ENCODE peak calls at places on chromosomes 3 and 15, in five cellular contexts. One of them, this sample, is unnamed.

GRCh38 chr15:75732809-75733451 is 20.3 kb upstream of the CSPG4 start:
- DNase-seq in mesendoderm: peak
- DNase-seq in neuronal stem cell: peak
- DNase-seq in Karpas-422: peak
- DNase-seq in H1: peak
- DNase-seq in this sample: peak

GRCh38 chr3:188465311-188465710 is 311.4 kb downstream of the LPP start:
- DNase-seq in mesendoderm: no peak
- DNase-seq in neuronal stem cell: peak
- DNase-seq in Karpas-422: no peak
- DNase-seq in H1: no peak
- DNase-seq in this sample: no peak

GRCh38 chr3:45029661-45030060 is 3.6 kb downstream of the CLEC3B start:
- DNase-seq in mesendoderm: no peak
- DNase-seq in neuronal stem cell: no peak
- DNase-seq in Karpas-422: no peak
- DNase-seq in H1: no peak
- DNase-seq in this sample: no peak

GRCh38 chr3:107845355-107846281 is 245.2 kb downstream of the CD47 start:
- DNase-seq in mesendoderm: no peak
- DNase-seq in neuronal stem cell: no peak
- DNase-seq in Karpas-422: no peak
- DNase-seq in H1: no peak
- DNase-seq in this sample: no peak

GRCh38 chr3:127070776-127071175 is 87.9 kb downstream of the PLXNA1 start:
- DNase-seq in mesendoderm: no peak
- DNase-seq in neuronal stem cell: no peak
- DNase-seq in Karpas-422: no peak
- DNase-seq in H1: no peak
- DNase-seq in this sample: no peak

GRCh38 chr3:169339386-169339785 is 324.1 kb downstream of the MECOM start:
- DNase-seq in mesendoderm: no peak
- DNase-seq in neuronal stem cell: no peak
- DNase-seq in Karpas-422: no peak
- DNase-seq in H1: no peak
- DNase-seq in this sample: no peak

GRCh38 chr15:28075482-28076029 is 23.6 kb downstream of the OCA2 start:
- DNase-seq in mesendoderm: no peak
- DNase-seq in neuronal stem cell: no peak
- DNase-seq in Karpas-422: no peak
- DNase-seq in H1: no peak
- DNase-seq in this sample: no peak

GRCh38 chr3:171747223-171747920 is 62.9 kb downstream of the PLD1 start:
- DNase-seq in mesendoderm: no peak
- DNase-seq in neuronal stem cell: no peak
- DNase-seq in Karpas-422: no peak
- DNase-seq in H1: no peak
- DNase-seq in this sample: no peak

GRCh38 chr3:39295184-39295775 is 15.4 kb upstream of the CX3CR1 start:
- DNase-seq in mesendoderm: no peak
- DNase-seq in neuronal stem cell: no peak
- DNase-seq in Karpas-422: peak
- DNase-seq in H1: no peak
- DNase-seq in this sample: no peak

DNA sequence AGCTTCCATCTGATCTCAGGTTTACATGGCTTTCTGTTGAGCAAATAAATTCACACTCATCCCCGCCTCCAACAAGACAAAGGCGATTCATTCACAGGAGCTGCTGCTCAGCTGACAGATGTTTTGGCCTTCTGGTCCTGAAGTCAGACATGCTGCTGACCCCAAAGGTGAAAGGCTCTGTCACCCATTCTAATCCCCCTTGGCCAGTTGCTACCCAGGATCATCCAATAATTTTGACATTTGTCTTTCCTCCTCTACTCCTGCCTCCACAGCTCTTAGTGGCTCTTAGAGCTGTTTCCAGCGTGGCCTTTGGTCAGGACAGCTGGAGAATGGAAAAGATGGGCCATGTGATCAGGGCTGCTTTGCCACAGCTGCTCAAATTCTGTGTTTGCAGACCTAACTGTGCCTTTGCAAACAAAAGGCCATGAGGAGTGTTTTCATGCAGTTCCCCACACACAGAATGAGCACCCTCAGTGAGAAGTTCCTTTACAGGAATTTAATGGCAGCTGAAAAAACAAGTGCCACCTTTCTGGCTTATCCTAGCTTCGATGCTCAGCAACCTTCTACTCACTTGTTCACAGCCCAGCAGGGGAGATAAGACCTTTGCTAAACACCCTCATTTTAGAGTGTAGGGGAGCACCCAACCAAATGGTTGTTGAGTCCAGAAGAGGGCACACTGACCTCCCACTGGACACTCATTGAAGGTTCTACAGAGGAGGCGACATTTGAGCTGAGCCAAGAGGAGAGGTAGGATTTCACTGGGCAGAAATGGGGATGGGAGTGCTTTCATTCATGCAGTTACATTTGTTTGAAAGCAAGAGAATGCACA is 39.0 kb downstream of the CYP19A1 start:
- DNase-seq in mesendoderm: no peak
- DNase-seq in neuronal stem cell: no peak
- DNase-seq in Karpas-422: no peak
- DNase-seq in H1: no peak
- DNase-seq in this sample: no peak
- H3K9ac ChIP-seq in mesendoderm: no peak
- H3K9ac ChIP-seq in neuronal stem cell: no peak
- H3K9ac ChIP-seq in Karpas-422: no peak
- H3K9ac ChIP-seq in H1: no peak
- H3K9ac ChIP-seq in this sample: no peak

GRCh38 chr15:99090011-99090699 is 14.7 kb upstream of the SYNM start:
- DNase-seq in mesendoderm: no peak
- DNase-seq in neuronal stem cell: no peak
- DNase-seq in Karpas-422: peak
- DNase-seq in H1: no peak
- DNase-seq in this sample: no peak
- H3K9ac ChIP-seq in mesendoderm: no peak
- H3K9ac ChIP-seq in neuronal stem cell: no peak
- H3K9ac ChIP-seq in Karpas-422: no peak
- H3K9ac ChIP-seq in H1: no peak
- H3K9ac ChIP-seq in this sample: no peak

GRCh38 chr3:65999606-66000005 is 39.1 kb downstream of the MAGI1 start:
- DNase-seq in mesendoderm: no peak
- DNase-seq in neuronal stem cell: no peak
- DNase-seq in Karpas-422: no peak
- DNase-seq in H1: no peak
- DNase-seq in this sample: no peak
- H3K9ac ChIP-seq in mesendoderm: no peak
- H3K9ac ChIP-seq in neuronal stem cell: no peak
- H3K9ac ChIP-seq in Karpas-422: no peak
- H3K9ac ChIP-seq in H1: no peak
- H3K9ac ChIP-seq in this sample: no peak

GRCh38 chr15:31336943-31337295 is 10.3 kb downstream of the KLF13 start:
- DNase-seq in mesendoderm: no peak
- DNase-seq in neuronal stem cell: no peak
- DNase-seq in Karpas-422: no peak
- DNase-seq in H1: no peak
- DNase-seq in this sample: no peak
- H3K9ac ChIP-seq in mesendoderm: no peak
- H3K9ac ChIP-seq in neuronal stem cell: peak
- H3K9ac ChIP-seq in Karpas-422: peak
- H3K9ac ChIP-seq in H1: no peak
- H3K9ac ChIP-seq in this sample: no peak

GRCh38 chr15:74179101-74179841 is 5.8 kb downstream of the ISLR start:
- DNase-seq in mesendoderm: no peak
- DNase-seq in neuronal stem cell: no peak
- DNase-seq in Karpas-422: no peak
- DNase-seq in H1: no peak
- DNase-seq in this sample: no peak
- H3K9ac ChIP-seq in mesendoderm: no peak
- H3K9ac ChIP-seq in neuronal stem cell: no peak
- H3K9ac ChIP-seq in Karpas-422: no peak
- H3K9ac ChIP-seq in H1: no peak
- H3K9ac ChIP-seq in this sample: no peak

GRCh38 chr3:115340586-115340985 is 193.5 kb upstream of the ZBTB20 start:
- DNase-seq in mesendoderm: no peak
- DNase-seq in neuronal stem cell: no peak
- DNase-seq in Karpas-422: no peak
- DNase-seq in H1: no peak
- DNase-seq in this sample: no peak
- H3K9ac ChIP-seq in mesendoderm: no peak
- H3K9ac ChIP-seq in neuronal stem cell: no peak
- H3K9ac ChIP-seq in Karpas-422: no peak
- H3K9ac ChIP-seq in H1: no peak
- H3K9ac ChIP-seq in this sample: no peak

GRCh38 chr3:49675912-49676311 is 1.8 kb downstream of the APEH start:
- DNase-seq in mesendoderm: no peak
- DNase-seq in neuronal stem cell: no peak
- DNase-seq in Karpas-422: no peak
- DNase-seq in H1: no peak
- DNase-seq in this sample: no peak
- H3K9ac ChIP-seq in mesendoderm: no peak
- H3K9ac ChIP-seq in neuronal stem cell: no peak
- H3K9ac ChIP-seq in Karpas-422: peak
- H3K9ac ChIP-seq in H1: no peak
- H3K9ac ChIP-seq in this sample: no peak

This sample was measured in NT2/D1.